ENCODE peak calls at places on chromosomes 13 and 19, in four cellular contexts. One of them, this sample, is unnamed.
A peak's percentile ranks its signal among the peaks of the same experiment; 100 is the strongest.

GRCh38 chr19:58003153-58003828 is 671 bp upstream of the ZNF606 start:
- DNase-seq in upper lobe of right lung: no peak
- DNase-seq in aorta: no peak
- DNase-seq in HCT116: no peak
- DNase-seq in this sample: no peak

GRCh38 chr13:30257433-30258099 is 49.8 kb downstream of the KATNAL1 start:
- DNase-seq in HCT116: no peak
- DNase-seq in upper lobe of right lung: no peak
- DNase-seq in aorta: no peak
- DNase-seq in this sample: no peak

GRCh38 chr19:28710278-28710677 is 502.7 kb downstream of the UQCRFS1 start:
- DNase-seq in HCT116: peak; percentile 34
- DNase-seq in upper lobe of right lung: no peak
- DNase-seq in aorta: no peak
- DNase-seq in this sample: peak; percentile 14

GRCh38 chr13:68697551-68697950 is 1410.1 kb upstream of the ATXN8OS start:
- DNase-seq in aorta: no peak
- DNase-seq in upper lobe of right lung: no peak
- DNase-seq in HCT116: no peak
- DNase-seq in this sample: no peak

GRCh38 chr13:66693656-66694055 is 536.5 kb downstream of the PCDH9 start:
- DNase-seq in aorta: no peak
- DNase-seq in HCT116: no peak
- DNase-seq in upper lobe of right lung: no peak
- DNase-seq in this sample: no peak

GRCh38 chr19:16139752-16140151 is 3.7 kb upstream of the HSH2D start:
- DNase-seq in HCT116: no peak
- DNase-seq in aorta: no peak
- DNase-seq in upper lobe of right lung: no peak
- DNase-seq in this sample: no peak

GRCh38 chr13:77535448-77535847 is at the start of gene SCEL:
- DNase-seq in aorta: no peak
- DNase-seq in HCT116: peak; percentile 19
- DNase-seq in upper lobe of right lung: no peak
- DNase-seq in this sample: no peak

GRCh38 chr19:2255982-2256685 is at the start of gene JSRP1:
- DNase-seq in HCT116: no peak
- DNase-seq in upper lobe of right lung: no peak
- DNase-seq in aorta: no peak
- DNase-seq in this sample: no peak

GRCh38 chr19:6273701-6274601 is 5.8 kb downstream of the MLLT1 start:
- DNase-seq in HCT116: no peak
- DNase-seq in upper lobe of right lung: peak; percentile 90
- DNase-seq in aorta: peak; percentile 95
- DNase-seq in this sample: peak; percentile 12

GRCh38 chr13:98746968-98747367 is 5.5 kb downstream of the SLC15A1 start:
- DNase-seq in aorta: no peak
- DNase-seq in upper lobe of right lung: no peak
- DNase-seq in HCT116: no peak
- DNase-seq in this sample: peak; percentile 31

GRCh38 chr13:76677047-76677446 is 209.2 kb downstream of the KCTD12 start:
- DNase-seq in upper lobe of right lung: no peak
- DNase-seq in HCT116: no peak
- DNase-seq in aorta: peak; percentile 75
- DNase-seq in this sample: no peak

GRCh38 chr19:23698711-23699520 is 11.9 kb upstream of the ZNF675 start:
- DNase-seq in HCT116: no peak
- DNase-seq in aorta: no peak
- DNase-seq in upper lobe of right lung: no peak
- DNase-seq in this sample: no peak

GRCh38 chr13:25378528-25378927 is 6.8 kb downstream of the ATP8A2 start:
- DNase-seq in upper lobe of right lung: no peak
- DNase-seq in aorta: no peak
- DNase-seq in HCT116: no peak
- DNase-seq in this sample: no peak

GRCh38 chr13:103876571-103876970 is 810.4 kb upstream of the SLC10A2 start:
- DNase-seq in aorta: no peak
- DNase-seq in upper lobe of right lung: no peak
- DNase-seq in HCT116: no peak
- DNase-seq in this sample: no peak

GRCh38 chr13:34174671-34175145 is 356.8 kb downstream of the RFC3 start:
- DNase-seq in upper lobe of right lung: no peak
- DNase-seq in HCT116: no peak
- DNase-seq in aorta: no peak
- DNase-seq in this sample: no peak

GRCh38 chr19:14818588-14818987 is 16.4 kb downstream of the OR7A5 start:
- DNase-seq in HCT116: no peak
- DNase-seq in upper lobe of right lung: no peak
- DNase-seq in aorta: no peak
- DNase-seq in this sample: no peak

GRCh38 chr13:103386341-103386740 is 320.1 kb upstream of the SLC10A2 start:
- DNase-seq in aorta: no peak
- DNase-seq in HCT116: no peak
- DNase-seq in upper lobe of right lung: no peak
- DNase-seq in this sample: peak; percentile 14

GRCh38 chr19:13835791-13836723 is 40.8 kb downstream of the ZSWIM4 start:
- DNase-seq in HCT116: no peak
- DNase-seq in aorta: peak; percentile 86
- DNase-seq in upper lobe of right lung: peak; percentile 77
- DNase-seq in this sample: no peak

GRCh38 chr19:43380771-43381386 is 27.4 kb downstream of the CD177 start:
- DNase-seq in HCT116: no peak
- DNase-seq in upper lobe of right lung: no peak
- DNase-seq in aorta: no peak
- DNase-seq in this sample: no peak

GRCh38 chr19:58330458-58330857 is 3.7 kb downstream of the ZSCAN22 start:
- DNase-seq in aorta: peak; percentile 11
- DNase-seq in HCT116: no peak
- DNase-seq in upper lobe of right lung: no peak
- DNase-seq in this sample: peak; percentile 36

GRCh38 chr13:49455016-49455398 is 10.9 kb downstream of the SETDB2 start:
- DNase-seq in HCT116: no peak
- DNase-seq in upper lobe of right lung: no peak
- DNase-seq in aorta: no peak
- DNase-seq in this sample: no peak

DNA sequence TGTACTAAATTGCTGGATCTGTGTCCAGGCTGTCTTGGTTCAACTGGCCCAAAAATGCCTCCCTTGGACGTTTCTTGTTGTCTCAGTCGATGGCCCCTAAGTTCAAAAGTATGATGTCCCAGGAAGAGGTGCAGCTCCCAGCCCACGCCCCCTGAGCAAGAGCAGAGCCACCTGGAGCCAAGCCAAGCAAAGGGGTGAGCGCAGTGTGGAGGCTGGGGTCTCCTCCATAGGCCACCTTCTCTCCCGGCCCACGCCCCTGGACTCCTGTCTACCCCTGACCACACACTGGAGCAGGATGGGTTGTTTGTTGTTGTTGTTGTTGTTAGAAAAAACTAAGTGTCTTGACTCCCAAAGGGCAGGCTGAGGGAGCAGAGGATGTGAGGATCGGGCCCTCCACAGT is 26.0 kb upstream of the NPAS1 start:
- DNase-seq in HCT116: no peak
- DNase-seq in aorta: no peak
- DNase-seq in upper lobe of right lung: no peak
- DNase-seq in this sample: no peak
- H3K27ac ChIP-seq in HCT116: no peak overlapping the region
- H3K27ac ChIP-seq in aorta: no peak overlapping the region
- H3K27ac ChIP-seq in upper lobe of right lung: no peak overlapping the region
- H3K27ac ChIP-seq in this sample: no peak overlapping the region

DNA sequence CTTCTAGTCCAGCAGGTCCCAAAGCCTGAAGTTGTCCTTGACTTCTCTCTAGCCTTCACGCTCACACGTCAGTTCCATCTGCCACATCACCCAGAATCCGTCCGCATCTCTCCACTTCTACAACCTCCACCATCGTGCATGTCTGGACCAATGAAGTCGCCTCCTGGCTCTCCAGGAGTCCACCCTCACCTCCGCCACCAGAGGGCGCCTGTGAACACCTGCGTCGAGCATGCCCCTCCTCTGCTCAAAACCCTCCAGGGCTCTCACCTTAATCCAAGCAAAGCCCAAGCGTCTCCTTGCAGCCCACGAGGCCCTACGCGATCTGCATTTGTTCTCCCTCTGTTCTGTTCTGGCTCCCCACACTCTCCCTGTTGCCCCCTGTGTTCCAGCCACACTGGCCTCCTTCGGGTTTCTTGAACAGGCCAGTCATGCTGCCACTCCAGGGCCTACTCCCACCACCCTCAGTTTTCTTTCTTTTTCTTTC is 3.7 kb downstream of the USHBP1 start:
- DNase-seq in aorta: peak; percentile 94
- DNase-seq in HCT116: peak; percentile 81
- DNase-seq in upper lobe of right lung: peak; percentile 94
- DNase-seq in this sample: no peak
- H3K27ac ChIP-seq in aorta: no peak overlapping the region
- H3K27ac ChIP-seq in HCT116: no peak overlapping the region
- H3K27ac ChIP-seq in upper lobe of right lung: no peak overlapping the region
- H3K27ac ChIP-seq in this sample: no peak overlapping the region

DNA sequence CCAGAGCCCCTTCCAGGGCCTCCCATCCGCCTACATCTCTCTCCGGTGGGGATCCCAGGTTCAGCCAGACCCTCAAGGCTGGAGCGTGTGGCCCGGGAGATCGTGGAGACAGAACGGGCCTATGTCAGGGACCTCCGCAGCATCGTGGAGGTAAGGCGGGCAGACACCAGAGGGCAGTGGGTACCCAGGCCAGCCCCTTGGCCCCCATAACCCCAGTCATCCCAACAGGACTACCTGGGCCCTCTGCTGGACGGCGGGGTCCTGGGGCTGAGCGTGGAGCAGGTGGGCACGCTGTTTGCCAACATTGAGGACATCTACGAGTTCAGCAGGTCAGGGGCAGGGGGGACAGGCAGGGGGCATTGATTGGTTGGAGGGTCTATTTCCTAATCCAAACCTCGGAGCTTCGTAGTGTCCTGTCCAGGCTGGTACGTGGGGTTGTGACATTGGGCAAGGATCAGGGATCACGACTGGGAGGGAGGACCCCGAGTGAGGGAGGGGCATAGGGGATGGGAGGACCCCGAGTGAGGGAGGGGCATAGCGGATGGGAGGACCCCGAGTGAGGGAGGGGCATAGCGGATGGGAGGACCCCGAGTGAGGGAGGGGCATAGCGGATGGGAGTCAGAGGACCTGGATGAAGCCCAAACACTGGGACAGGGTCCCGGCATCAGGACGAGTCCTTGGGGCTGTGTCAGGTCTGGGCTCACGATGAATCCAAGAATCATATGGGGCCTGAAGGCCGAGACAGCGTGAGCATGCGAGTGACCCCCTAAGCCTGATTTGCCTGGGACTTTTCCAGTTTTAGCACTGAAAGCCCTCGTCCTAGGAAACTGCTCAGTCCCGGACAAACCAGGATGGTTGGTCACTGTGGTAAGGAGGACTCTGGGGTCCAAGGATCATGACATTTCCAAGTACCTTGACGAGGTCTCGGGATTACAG is 2.9 kb downstream of the PLEKHG2 start:
- DNase-seq in HCT116: no peak
- DNase-seq in aorta: no peak
- DNase-seq in upper lobe of right lung: no peak
- DNase-seq in this sample: no peak
- H3K27ac ChIP-seq in HCT116: no peak overlapping the region
- H3K27ac ChIP-seq in aorta: peak overlapping the region; percentile 20
- H3K27ac ChIP-seq in upper lobe of right lung: no peak overlapping the region
- H3K27ac ChIP-seq in this sample: no peak overlapping the region

GRCh38 chr13:110262944-110263343 is 44.0 kb downstream of the COL4A1 start:
- DNase-seq in aorta: no peak
- DNase-seq in HCT116: no peak
- DNase-seq in upper lobe of right lung: no peak
- DNase-seq in this sample: no peak

GRCh38 chr13:110259651-110260050 is 47.3 kb downstream of the COL4A1 start:
- DNase-seq in HCT116: no peak
- DNase-seq in aorta: no peak
- DNase-seq in upper lobe of right lung: no peak
- DNase-seq in this sample: no peak

GRCh38 chr13:110262494-110262893 is 44.5 kb downstream of the COL4A1 start:
- DNase-seq in upper lobe of right lung: no peak
- DNase-seq in HCT116: no peak
- DNase-seq in aorta: no peak
- DNase-seq in this sample: no peak

GRCh38 chr13:110262082-110262436 is 44.9 kb downstream of the COL4A1 start:
- DNase-seq in aorta: no peak
- DNase-seq in HCT116: no peak
- DNase-seq in upper lobe of right lung: no peak
- DNase-seq in this sample: no peak

GRCh38 chr13:110261166-110262081 is 45.5 kb downstream of the COL4A1 start:
- DNase-seq in aorta: no peak
- DNase-seq in upper lobe of right lung: no peak
- DNase-seq in HCT116: no peak
- DNase-seq in this sample: no peak
- H3K27ac ChIP-seq in aorta: peak overlapping the region; percentile 9
- H3K27ac ChIP-seq in upper lobe of right lung: no peak overlapping the region
- H3K27ac ChIP-seq in HCT116: no peak overlapping the region
- H3K27ac ChIP-seq in this sample: no peak overlapping the region

GRCh38 chr13:110486061-110486780 is 75.3 kb downstream of the RAB20 start:
- DNase-seq in aorta: no peak
- DNase-seq in upper lobe of right lung: no peak
- DNase-seq in HCT116: no peak
- DNase-seq in this sample: no peak
- H3K27ac ChIP-seq in aorta: no peak overlapping the region
- H3K27ac ChIP-seq in upper lobe of right lung: no peak overlapping the region
- H3K27ac ChIP-seq in HCT116: no peak overlapping the region
- H3K27ac ChIP-seq in this sample: no peak overlapping the region

GRCh38 chr13:39415403-39415802 is 187.6 kb downstream of the LHFPL6 start:
- DNase-seq in upper lobe of right lung: no peak
- DNase-seq in aorta: no peak
- DNase-seq in HCT116: peak; percentile 15
- DNase-seq in this sample: no peak
- H3K27ac ChIP-seq in upper lobe of right lung: no peak overlapping the region
- H3K27ac ChIP-seq in aorta: peak overlapping the region; percentile 28
- H3K27ac ChIP-seq in HCT116: no peak overlapping the region
- H3K27ac ChIP-seq in this sample: no peak overlapping the region

GRCh38 chr19:46487178-46487801 is 8.4 kb downstream of the PNMA8B start:
- DNase-seq in HCT116: no peak
- DNase-seq in upper lobe of right lung: no peak
- DNase-seq in aorta: peak; percentile 75
- DNase-seq in this sample: no peak

GRCh38 chr19:46489445-46490272 is 6.0 kb downstream of the PNMA8B start:
- DNase-seq in HCT116: no peak
- DNase-seq in aorta: peak; percentile 88
- DNase-seq in upper lobe of right lung: peak; percentile 80
- DNase-seq in this sample: no peak

GRCh38 chr19:46488551-46488950 is 7.1 kb downstream of the PNMA8B start:
- DNase-seq in HCT116: no peak
- DNase-seq in upper lobe of right lung: no peak
- DNase-seq in aorta: no peak
- DNase-seq in this sample: no peak

GRCh38 chr19:46486358-46486757 is 9.3 kb downstream of the PNMA8B start:
- DNase-seq in HCT116: no peak
- DNase-seq in aorta: no peak
- DNase-seq in upper lobe of right lung: no peak
- DNase-seq in this sample: no peak

GRCh38 chr19:46487802-46488445 is 7.7 kb downstream of the PNMA8B start:
- DNase-seq in upper lobe of right lung: peak; percentile 87
- DNase-seq in aorta: peak; percentile 95
- DNase-seq in HCT116: peak; percentile 29
- DNase-seq in this sample: no peak
- H3K27ac ChIP-seq in upper lobe of right lung: no peak overlapping the region
- H3K27ac ChIP-seq in aorta: no peak overlapping the region
- H3K27ac ChIP-seq in HCT116: no peak overlapping the region
- H3K27ac ChIP-seq in this sample: no peak overlapping the region

This sample was measured in epithelial cell of prostate.